ENCODE peak calls at places on chromosomes 2 and 18, in four cellular contexts. C, W, Y and H are unnamed samples.
A peak's percentile ranks its signal among the peaks of the same experiment; 100 is the strongest.

GRCh38 chr2:158955974-158956373 is 12.5 kb upstream of the TANC1 start:
- DNase-seq in C (no peak), Y (no peak), W (no peak), H (no peak)

GRCh38 chr2:168711091-168711490 is 91.3 kb upstream of the NOSTRIN start:
- DNase-seq in C (no peak), W (no peak), Y (no peak), H (no peak)

GRCh38 chr2:13682878-13683277 is 949.6 kb upstream of the LRATD1 start:
- DNase-seq in C (no peak), Y (peak; percentile 68), W (no peak), H (no peak)

GRCh38 chr2:3805120-3805519 is 101.7 kb downstream of the DCDC2C start:
- DNase-seq in W (no peak), Y (peak; percentile 50), C (peak; percentile 75), H (no peak)

GRCh38 chr2:147311058-147311429 is 533.8 kb upstream of the ACVR2A start:
- DNase-seq in W (no peak), C (peak; percentile 18), Y (no peak), H (no peak)

GRCh38 chr2:6820903-6821584 is 44.7 kb downstream of the CMPK2 start:
- DNase-seq in W (no peak), Y (peak; percentile 20), C (no peak), H (no peak)

GRCh38 chr18:41096504-41096903 is 858.5 kb upstream of the PIK3C3 start:
- DNase-seq in C (peak; percentile 15), Y (peak; percentile 27), W (no peak), H (no peak)

GRCh38 chr18:27717816-27718215 is 459.1 kb downstream of the CDH2 start:
- DNase-seq in C (no peak), W (no peak), Y (no peak), H (no peak)

GRCh38 chr2:186129767-186130581 is 356.1 kb upstream of the ZC3H15 start:
- DNase-seq in W (no peak), Y (no peak), C (no peak), H (no peak)

GRCh38 chr2:67668538-67668937 is 271.4 kb downstream of the ETAA1 start:
- DNase-seq in Y (no peak), W (no peak), C (no peak), H (no peak)

GRCh38 chr2:217899231-217900009 is 103.4 kb downstream of the TNS1 start:
- DNase-seq in C (peak; percentile 80), W (peak; percentile 92), Y (peak; percentile 62), H (no peak)

GRCh38 chr2:38155-38554 is 8.2 kb downstream of the FAM110C start:
- DNase-seq in C (no peak), W (no peak), Y (no peak), H (no peak)

GRCh38 chr18:62954341-62954740 is 239.0 kb downstream of the PHLPP1 start:
- DNase-seq in Y (no peak), C (no peak), W (no peak), H (no peak)

GRCh38 chr2:239103125-239104098 is 255.5 kb downstream of the TWIST2 start:
- DNase-seq in Y (no peak), W (no peak), C (no peak), H (no peak)

GRCh38 chr2:43391877-43392214 is 165.4 kb upstream of the ZFP36L2 start:
- DNase-seq in W (no peak), Y (no peak), C (no peak), H (no peak)
- H3K27ac ChIP-seq in W (no peak overlapping the region), Y (no peak overlapping the region), C (no peak overlapping the region), H (no peak overlapping the region)

GRCh38 chr2:63772061-63772460 is 69.6 kb upstream of the UGP2 start:
- DNase-seq in Y (no peak), W (no peak), C (no peak), H (no peak)
- H3K4me3 ChIP-seq in Y (no peak overlapping the region), W (no peak overlapping the region), C (no peak overlapping the region), H (no peak overlapping the region)

GRCh38 chr2:112021269-112021668 is 33.8 kb upstream of the TMEM87B start:
- DNase-seq in W (no peak), C (no peak), Y (no peak), H (no peak)

GRCh38 chr2:112018846-112019245 is 36.2 kb upstream of the TMEM87B start:
- DNase-seq in W (no peak), C (no peak), Y (no peak), H (no peak)

GRCh38 chr2:112021781-112022231 is 33.3 kb upstream of the TMEM87B start:
- DNase-seq in W (no peak), Y (no peak), C (no peak), H (no peak)

GRCh38 chr2:112019510-112019909 is 35.6 kb upstream of the TMEM87B start:
- DNase-seq in Y (no peak), C (no peak), W (no peak), H (no peak)

DNA sequence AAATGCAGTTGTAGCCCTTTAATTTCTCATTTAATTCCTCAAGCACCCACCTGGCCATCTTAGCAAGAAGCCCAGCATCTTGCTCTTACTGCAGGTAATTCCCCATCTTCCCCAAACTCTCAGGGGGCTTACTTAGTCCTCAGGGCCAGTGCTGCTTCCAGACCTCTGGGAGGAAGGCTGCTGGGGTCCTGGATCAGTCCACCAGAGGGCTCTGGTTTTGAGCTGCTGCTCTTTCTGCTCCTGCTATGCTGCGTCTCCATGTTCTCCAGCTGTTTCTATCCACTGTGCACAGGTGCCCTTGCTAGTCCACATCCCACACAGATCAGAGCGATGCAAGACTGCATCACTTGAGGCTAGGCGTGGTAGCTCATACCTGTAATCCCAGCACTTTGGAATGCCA is 34.5 kb upstream of the TMEM87B start:
- DNase-seq in C (peak; percentile 50), W (no peak), Y (no peak), H (no peak)
- TF ChIP-seq CTCF in C (peak; percentile 47), W (peak; percentile 6), Y (no peak), H (no peak)

GRCh38 chr2:231687961-231688360 is 20.4 kb upstream of the PTMA start:
- DNase-seq in C (no peak), W (no peak), Y (no peak), H (no peak)

GRCh38 chr2:231685349-231686191 is 22.8 kb upstream of the PTMA start:
- DNase-seq in Y (no peak), C (peak; percentile 62), W (no peak), H (no peak)

GRCh38 chr2:231687133-231687852 is 21.0 kb upstream of the PTMA start:
- DNase-seq in W (peak; percentile 77), Y (no peak), C (peak; percentile 93), H (peak; percentile 59)

GRCh38 chr2:231684314-231685223 is 23.8 kb upstream of the PTMA start:
- DNase-seq in Y (no peak), C (peak; percentile 2), W (no peak), H (no peak)

GRCh38 chr2:231686192-231687100 is 21.9 kb upstream of the PTMA start:
- DNase-seq in W (no peak), Y (no peak), C (peak; percentile 6), H (no peak)
- H3K27ac ChIP-seq in W (no peak overlapping the region), Y (no peak overlapping the region), C (no peak overlapping the region), H (no peak overlapping the region)

GRCh38 chr2:45973426-45973825 is 322.0 kb downstream of the PRKCE start:
- DNase-seq in C (no peak), W (no peak), Y (no peak), H (no peak)
- H3K4me3 ChIP-seq in C (no peak overlapping the region), W (no peak overlapping the region), Y (no peak overlapping the region), H (no peak overlapping the region)

DNA sequence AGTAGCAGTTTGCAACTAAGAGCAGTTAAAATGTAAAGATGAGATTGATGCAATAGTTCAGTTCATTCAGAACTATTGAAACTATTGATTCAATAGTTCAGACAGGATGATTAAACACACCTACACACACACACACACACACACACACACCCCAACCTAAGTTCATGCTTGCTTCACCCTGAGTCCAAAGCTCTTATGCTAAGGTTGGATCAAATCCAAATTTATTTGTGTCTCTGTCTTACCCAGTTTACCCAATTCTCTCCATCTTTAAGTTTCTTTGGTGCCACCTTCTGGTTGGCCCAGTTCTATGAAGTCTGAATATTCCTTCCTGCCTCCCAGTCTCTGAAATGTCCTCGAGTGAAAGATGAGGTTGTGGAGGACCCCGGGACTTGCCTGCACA is 5.1 kb downstream of the SERPINB8 start:
- DNase-seq in Y (peak; percentile 33), W (no peak), C (peak; percentile 21), H (peak; percentile 12)
- TF ChIP-seq CTCF in Y (no peak), W (no peak), C (peak; percentile 23), H (no peak)